ENCODE peak calls at places on chromosomes 1 and 21, in five cellular contexts. S is uterus, M is pancreas, Q is endothelial cell of umbilical vein, H is A549. T is an unnamed sample.

GRCh38 chr1:67575861-67576260 is 109.1 kb upstream of the GADD45A start:
- DNase-seq in S (no peak), H (no peak), Q (peak; percentile 54), M (no peak), T (no peak)

GRCh38 chr1:89839516-89839915 is 18.7 kb downstream of the LRRC8D start:
- DNase-seq in H (no peak), M (no peak), S (no peak), Q (no peak), T (no peak)

GRCh38 chr1:157105988-157106812 is 6.6 kb upstream of the ETV3L start:
- DNase-seq in S (no peak), M (peak; percentile 24), H (peak; percentile 40), Q (peak; percentile 67), T (peak; percentile 42)

GRCh38 chr1:55230654-55231053 is 15.5 kb upstream of the USP24 start:
- DNase-seq in S (no peak), Q (no peak), H (no peak), M (no peak), T (no peak)

GRCh38 chr1:204410764-204411450 is 710 bp downstream of the PPP1R15B start:
- DNase-seq in M (peak; percentile 58), H (no peak), Q (peak; percentile 67), S (peak; percentile 50), T (peak; percentile 64)

GRCh38 chr1:93824869-93825268 is 54.1 kb downstream of the DNTTIP2 start:
- DNase-seq in M (no peak), H (no peak), S (no peak), Q (peak; percentile 42), T (no peak)

GRCh38 chr1:40438391-40439015 is 11.8 kb upstream of the ZFP69B start:
- DNase-seq in M (no peak), H (peak; percentile 16), Q (peak; percentile 51), S (no peak), T (peak; percentile 62)

GRCh38 chr21:29248124-29248523 is 50.6 kb upstream of the BACH1 start:
- DNase-seq in M (no peak), S (no peak), H (no peak), Q (no peak), T (no peak)

GRCh38 chr1:176884286-176884685 is 280.2 kb downstream of the ASTN1 start:
- DNase-seq in H (no peak), M (no peak), Q (no peak), S (no peak), T (no peak)

GRCh38 chr1:230303822-230304221 is 122.3 kb downstream of the PGBD5 start:
- DNase-seq in H (no peak), Q (peak; percentile 59), S (peak; percentile 36), M (no peak), T (peak; percentile 69)

GRCh38 chr1:192601145-192602048 is 25.8 kb downstream of the RGS1 start:
- DNase-seq in M (no peak), Q (no peak), H (no peak), S (no peak), T (no peak)

GRCh38 chr1:21219674-21220073 is 43.0 kb upstream of the EIF4G3 start:
- DNase-seq in S (no peak), M (no peak), H (no peak), Q (no peak), T (no peak)

GRCh38 chr1:205677152-205677551 is 3.2 kb downstream of the SLC45A3 start:
- DNase-seq in S (no peak), H (no peak), Q (no peak), M (no peak), T (peak; percentile 60)

GRCh38 chr1:24673336-24673735 is 30.2 kb downstream of the SRRM1 start:
- DNase-seq in M (no peak), H (no peak), Q (no peak), S (no peak), T (no peak)

GRCh38 chr21:31744162-31744800 is 12.4 kb upstream of the SCAF4 start:
- DNase-seq in S (no peak), M (no peak), Q (no peak), H (no peak), T (no peak)

GRCh38 chr1:211920602-211921226 is 90.2 kb upstream of the LPGAT1 start:
- DNase-seq in Q (peak; percentile 5), H (peak; percentile 82), S (no peak), M (no peak), T (no peak)

GRCh38 chr1:91876040-91876470 is 9.9 kb downstream of the TGFBR3 start:
- DNase-seq in S (no peak), Q (no peak), H (no peak), M (no peak), T (no peak)

GRCh38 chr1:175394739-175395138 is 202.2 kb upstream of the KIAA0040 start:
- DNase-seq in H (no peak), M (peak; percentile 89), S (no peak), Q (no peak), T (no peak)

GRCh38 chr1:59142663-59143487 is 154.0 kb upstream of the FGGY start:
- DNase-seq in S (peak; percentile 27), H (peak; percentile 91), M (no peak), Q (peak; percentile 91), T (peak; percentile 45)

GRCh38 chr1:225670356-225670755 is 17.4 kb upstream of the ENAH start:
- DNase-seq in H (no peak), M (no peak), S (no peak), Q (no peak), T (peak; percentile 37)

GRCh38 chr1:5368211-5368610 is 624.0 kb downstream of the NPHP4 start:
- DNase-seq in Q (no peak), M (no peak), S (no peak), H (no peak), T (no peak)

GRCh38 chr1:180926164-180926981 is 13.7 kb downstream of the KIAA1614 start:
- DNase-seq in M (no peak), Q (no peak), S (peak; percentile 53), H (no peak), T (peak; percentile 98)

GRCh38 chr1:156747737-156748669 is 3.5 kb downstream of the HDGF start:
- DNase-seq in Q (peak; percentile 17), S (no peak), H (no peak), M (no peak), T (no peak)

GRCh38 chr1:111570781-111571181 is 48.8 kb upstream of the RAP1A start:
- DNase-seq in M (no peak), Q (no peak), S (no peak), H (no peak), T (no peak)

GRCh38 chr1:197924516-197925123 is 7.4 kb downstream of the LHX9 start:
- DNase-seq in H (peak; percentile 65), S (peak; percentile 31), M (no peak), Q (peak; percentile 58), T (peak; percentile 61)

DNA sequence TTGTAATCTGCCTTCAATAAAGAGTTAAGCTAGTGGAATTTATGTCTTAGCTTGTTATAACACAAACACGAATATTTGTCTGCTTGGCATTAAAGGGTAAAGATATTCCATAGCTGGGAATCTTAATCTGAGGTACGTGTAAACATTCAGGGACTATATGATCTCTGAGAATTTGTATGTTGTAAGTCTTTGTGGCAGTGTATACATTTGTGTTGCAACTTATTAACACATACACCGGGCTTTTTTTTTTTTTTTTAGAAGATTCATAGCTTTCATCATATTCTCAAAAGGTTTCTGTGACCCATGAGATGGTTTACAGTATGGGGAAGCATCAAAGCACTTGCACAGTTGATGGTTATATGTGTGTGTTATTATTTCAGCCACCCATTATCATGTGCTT is 3.0 kb downstream of the GGPS1 start:
- DNase-seq in H (no peak), M (no peak), Q (no peak), S (no peak), T (no peak)
- H3K4me3 ChIP-seq in H (peak overlapping the region; percentile 65), M (no peak overlapping the region), Q (no peak overlapping the region), S (no peak overlapping the region), T (no peak overlapping the region)

GRCh38 chr1:115567431-115567830 is 74.3 kb upstream of the VANGL1 start:
- DNase-seq in Q (no peak), H (no peak), M (no peak), S (no peak), T (no peak)

GRCh38 chr1:115575661-115576060 is 66.1 kb upstream of the VANGL1 start:
- DNase-seq in H (no peak), M (no peak), S (no peak), Q (no peak), T (no peak)

GRCh38 chr1:115577513-115577912 is 64.3 kb upstream of the VANGL1 start:
- DNase-seq in Q (no peak), S (no peak), M (no peak), H (no peak), T (no peak)

DNA sequence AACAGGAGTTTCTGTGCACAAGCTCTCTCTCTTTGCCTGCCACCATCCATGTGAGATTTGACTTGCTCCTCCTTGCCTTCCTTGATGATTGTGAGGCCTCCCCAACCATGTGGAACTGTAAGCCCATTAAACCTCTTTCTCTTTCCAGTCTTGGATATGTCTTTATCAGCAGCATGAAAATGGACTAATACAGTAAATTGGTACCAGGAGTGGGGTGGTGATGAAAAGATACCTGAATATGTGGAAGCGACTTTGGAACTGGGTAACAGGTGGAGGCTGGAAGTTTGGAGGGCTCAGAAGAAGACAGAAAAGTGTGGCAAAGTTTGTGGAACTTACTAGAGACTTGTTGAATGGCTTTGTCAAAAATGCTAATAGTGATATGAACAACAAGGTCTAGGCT is 69.1 kb upstream of the VANGL1 start:
- DNase-seq in H (no peak), S (no peak), M (no peak), Q (no peak), T (no peak)
- H3K4me1 ChIP-seq in H (no peaks in the 10 kb centered on the region), S (no peaks in the 10 kb centered on the region), M (no peaks in the 10 kb centered on the region), Q (no peaks in the 10 kb centered on the region), T (no peaks in the 10 kb centered on the region)

DNA sequence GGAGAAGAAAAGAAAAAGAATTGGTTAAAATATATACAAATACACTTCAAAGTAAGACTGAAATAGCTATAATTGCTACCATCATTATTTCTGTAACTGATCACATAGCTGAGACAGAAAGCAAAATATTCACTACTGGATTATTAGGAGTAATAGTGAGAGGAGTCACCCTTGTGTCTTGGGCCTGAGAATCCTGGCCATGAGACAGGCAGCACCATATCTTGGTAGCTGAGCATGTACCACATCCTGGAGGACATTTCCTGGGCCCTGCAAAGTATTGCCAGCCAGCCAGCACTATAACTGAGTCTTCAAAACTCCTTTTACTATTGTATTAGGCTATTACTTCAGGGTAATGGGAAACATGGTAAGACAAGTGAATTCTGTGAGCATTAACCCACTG is 63.5 kb downstream of the C1orf185 start:
- DNase-seq in Q (no peak), M (no peak), H (no peak), S (no peak), T (no peak)
- H3K4me3 ChIP-seq in Q (no peak overlapping the region), M (no peak overlapping the region), H (no peak overlapping the region), S (no peak overlapping the region), T (no peak overlapping the region)

DNA sequence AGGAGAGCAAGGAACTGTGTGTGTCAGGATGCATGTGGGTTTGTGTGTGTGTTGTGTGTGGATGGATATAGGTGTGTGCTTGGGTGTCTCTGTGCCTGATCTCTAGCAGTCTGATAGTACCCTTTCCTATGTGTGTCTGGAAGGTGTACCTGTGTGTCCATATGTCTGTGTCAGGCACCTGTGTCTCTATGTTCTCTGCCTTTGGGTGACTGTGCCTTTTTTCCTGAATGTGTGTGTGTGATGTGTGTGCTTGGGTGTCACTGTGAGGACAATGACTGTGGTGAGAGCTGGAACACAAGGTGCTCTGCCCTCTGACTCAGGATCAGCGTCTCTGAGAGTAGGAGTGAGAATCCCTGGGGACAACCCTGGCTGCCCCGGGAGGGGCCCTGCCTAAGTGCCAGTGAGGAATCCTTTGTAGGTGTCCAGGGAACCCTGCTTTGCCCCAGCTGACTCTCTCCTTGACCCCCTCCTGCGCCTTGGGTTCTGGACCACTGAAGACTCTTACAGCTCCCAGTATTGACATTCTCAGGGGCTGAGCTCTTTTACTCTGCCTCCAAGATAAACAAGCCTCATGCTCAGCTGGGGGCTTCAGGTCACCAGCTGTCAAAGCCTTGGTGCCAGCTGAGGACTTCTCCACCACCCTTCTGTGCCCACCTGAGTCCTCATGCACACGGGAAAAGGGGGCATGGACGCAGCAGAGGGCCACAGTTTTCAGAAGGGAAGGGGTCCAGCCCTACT is 710 bp upstream of the EFNA3 start:
- DNase-seq in Q (no peak), S (no peak), H (no peak), M (no peak), T (no peak)
- H3K4me1 ChIP-seq in Q (peaks cover 5% of the 10 kb centered on the region), S (peaks cover 10% of the 10 kb centered on the region), H (peaks cover 44% of the 10 kb centered on the region), M (peaks cover 32% of the 10 kb centered on the region), T (peaks cover 22% of the 10 kb centered on the region)

T was measured in SJCRH30.